ENCODE peak calls at places on chromosomes 13 and 19, in five cellular contexts. K is upper lobe of left lung, F is HepG2, G is HCT116, A is Panc1. T is an unnamed sample.
A peak's percentile ranks its signal among the peaks of the same experiment; 100 is the strongest.

GRCh38 chr13:52713894-52714293 is 25.7 kb downstream of the CNMD start:
- ATAC-seq in K (peak; percentile 82), G (no peak), F (no peak), A (no peak), T (peak; percentile 55)

GRCh38 chr19:35558400-35559280 is 4.8 kb downstream of the ATP4A start:
- ATAC-seq in G (no peak), F (no peak), A (peak; percentile 39), K (no peak), T (no peak)

GRCh38 chr13:48505597-48506091 is 27.2 kb downstream of the RCBTB2 start:
- ATAC-seq in K (peak; percentile 55), A (no peak), F (no peak), G (no peak), T (peak; percentile 56)

GRCh38 chr13:34343413-34343812 is 525.5 kb downstream of the RFC3 start:
- ATAC-seq in G (no peak), A (no peak), K (no peak), F (no peak), T (no peak)

GRCh38 chr13:109759609-109760008 is 26.8 kb downstream of the IRS2 start:
- ATAC-seq in K (no peak), F (no peak), G (no peak), A (no peak), T (no peak)

GRCh38 chr13:31884556-31884955 is 145.2 kb downstream of the RXFP2 start:
- ATAC-seq in A (no peak), K (no peak), F (no peak), G (no peak), T (no peak)

GRCh38 chr13:24203726-24204295 is 43.3 kb downstream of the SPATA13 start:
- ATAC-seq in F (no peak), K (no peak), A (no peak), G (no peak), T (no peak)

GRCh38 chr13:49292742-49293498 is 45.2 kb downstream of the CDADC1 start:
- ATAC-seq in F (no peak), G (no peak), A (no peak), K (no peak), T (peak; percentile 69)

GRCh38 chr19:33052352-33052972 is 12.2 kb downstream of the RHPN2 start:
- ATAC-seq in F (peak; percentile 51), A (peak; percentile 14), G (no peak), K (peak; percentile 27), T (peak; percentile 39)

GRCh38 chr19:47418595-47419036 is 711 bp downstream of the MEIS3 start:
- ATAC-seq in F (no peak), G (no peak), K (no peak), A (no peak), T (no peak)

GRCh38 chr13:25840931-25841330 is 210.9 kb downstream of the SHISA2 start:
- ATAC-seq in G (no peak), F (no peak), A (no peak), K (no peak), T (no peak)

GRCh38 chr19:35730326-35730725 is 11.9 kb downstream of the IGFLR1 start:
- ATAC-seq in G (no peak), F (no peak), K (no peak), A (no peak), T (no peak)

GRCh38 chr19:50639121-50640112 is at the start of gene SYT3:
- ATAC-seq in F (no peak), G (peak; percentile 88), K (peak; percentile 72), A (peak; percentile 73), T (peak; percentile 67)

GRCh38 chr19:46599716-46600392 is 1.3 kb upstream of the CALM3 start:
- ATAC-seq in G (peak; percentile 13), A (no peak), F (no peak), K (no peak), T (no peak)

GRCh38 chr13:95523598-95523997 is 28.9 kb upstream of the CLDN10 start:
- ATAC-seq in K (no peak), F (no peak), G (no peak), A (no peak), T (no peak)

GRCh38 chr13:28958018-28958417 is 137.9 kb downstream of the MTUS2 start:
- ATAC-seq in G (no peak), F (no peak), A (no peak), K (no peak), T (no peak)

GRCh38 chr13:113499936-113500335 is 9.4 kb upstream of the DCUN1D2 start:
- ATAC-seq in F (no peak), G (no peak), A (no peak), K (no peak), T (no peak)

GRCh38 chr13:98413796-98414195 is 163.1 kb downstream of the STK24 start:
- ATAC-seq in A (no peak), G (no peak), F (peak; percentile 11), K (no peak), T (no peak)

GRCh38 chr19:48311384-48311783 is 14.0 kb upstream of the EMP3 start:
- ATAC-seq in G (no peak), F (no peak), A (no peak), K (no peak), T (no peak)

GRCh38 chr13:32443111-32443510 is 15.2 kb upstream of the N4BP2L1 start:
- ATAC-seq in K (no peak), F (peak; percentile 71), A (no peak), G (no peak), T (no peak)

GRCh38 chr19:4555657-4556561 is 3.6 kb downstream of the SEMA6B start:
- ATAC-seq in G (peak; percentile 78), K (no peak), F (no peak), A (peak; percentile 84), T (no peak)

GRCh38 chr19:23789246-23789645 is 30.6 kb upstream of the ZNF681 start:
- ATAC-seq in K (no peak), F (no peak), A (no peak), G (no peak), T (no peak)

GRCh38 chr19:11375143-11375948 is 880 bp downstream of the SWSAP1 start:
- ATAC-seq in G (no peak), K (no peak), F (peak; percentile 50), A (peak; percentile 31), T (peak; percentile 0)

GRCh38 chr13:72463561-72463960 is 263.9 kb downstream of the MZT1 start:
- ATAC-seq in K (no peak), F (no peak), A (no peak), G (no peak), T (no peak)

GRCh38 chr19:35146746-35147466 is 3.9 kb downstream of the FXYD7 start:
- ATAC-seq in K (no peak), G (no peak), F (no peak), A (no peak), T (no peak)

GRCh38 chr13:27375686-27376326 is 48.6 kb upstream of the GTF3A start:
- ATAC-seq in G (peak; percentile 71), K (peak; percentile 88), F (peak; percentile 39), A (no peak), T (no peak)

GRCh38 chr19:39765091-39766076 is 13.3 kb upstream of the LEUTX start:
- ATAC-seq in A (peak; percentile 76), F (no peak), G (peak; percentile 62), K (no peak), T (no peak)

GRCh38 chr13:91368676-91369425 is 21.4 kb downstream of the MIR17HG start:
- ATAC-seq in F (no peak), G (no peak), K (no peak), A (no peak), T (no peak)

GRCh38 chr19:43668406-43669158 is 1.4 kb downstream of the PLAUR start:
- ATAC-seq in G (peak; percentile 87), F (peak; percentile 97), A (peak; percentile 94), K (peak; percentile 93), T (peak; percentile 93)
- TF ChIP-seq POLR2AphosphoS5 in G (peak; percentile 59), F (peak; percentile 61), A (no peak), K (peak; percentile 90), T (peak; percentile 93)

GRCh38 chr13:97161832-97162231 is 60.3 kb upstream of the MBNL2 start:
- ATAC-seq in K (no peak), A (no peak), F (no peak), G (no peak), T (no peak)

GRCh38 chr13:97160421-97160820 is 61.7 kb upstream of the MBNL2 start:
- ATAC-seq in F (no peak), G (no peak), A (no peak), K (no peak), T (no peak)

DNA sequence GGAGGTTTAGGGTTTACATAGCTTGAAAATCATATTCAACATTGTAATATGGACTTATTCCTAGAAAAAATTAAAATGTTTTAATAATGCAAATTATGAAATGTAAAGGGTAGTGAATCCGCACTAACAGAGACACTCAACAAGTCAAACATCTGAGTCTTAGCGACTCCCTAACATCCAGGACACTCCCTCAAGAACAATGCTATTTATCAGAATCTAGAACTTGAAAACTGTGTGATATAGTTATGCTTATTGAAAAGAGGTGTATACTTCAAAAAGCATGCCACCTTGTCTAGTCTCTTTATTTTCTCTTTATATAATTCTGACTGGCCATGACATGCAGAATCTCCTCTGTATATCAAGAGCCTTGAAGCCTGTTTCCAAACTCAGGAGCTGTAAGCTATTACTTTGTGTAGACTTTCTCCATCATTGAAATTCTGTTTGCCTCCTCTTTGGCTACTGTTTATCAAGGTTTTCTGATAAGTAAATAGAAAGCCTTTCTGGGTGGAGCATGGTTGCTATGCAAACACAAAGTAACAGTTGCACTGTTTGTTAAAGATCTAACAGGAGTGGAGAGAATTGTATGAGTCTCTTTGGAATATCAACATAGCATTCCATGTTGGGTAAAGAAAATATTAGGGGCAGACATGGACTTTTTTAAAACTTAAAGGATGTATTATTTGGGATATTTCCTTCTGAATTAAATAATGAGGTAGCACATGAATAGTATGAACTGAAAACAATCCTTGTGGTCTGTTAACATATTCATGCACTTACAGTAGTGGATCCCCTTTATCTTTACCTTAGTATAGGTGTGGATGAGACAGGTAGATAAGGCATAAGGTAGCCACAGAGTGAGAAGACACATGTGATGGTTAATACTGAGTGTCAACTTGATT is 56.4 kb upstream of the MBNL2 start:
- ATAC-seq in F (peak; percentile 93), A (no peak), K (no peak), G (no peak), T (no peak)
- TF ChIP-seq POLR2AphosphoS5 in F (no peak), A (no peak), K (no peak), G (no peak), T (no peak)

GRCh38 chr13:19959141-19959830 is 759 bp downstream of the ZMYM2 start:
- ATAC-seq in G (peak; percentile 31), F (peak; percentile 22), A (peak; percentile 44), K (peak; percentile 39), T (no peak)
- TF ChIP-seq POLR2AphosphoS5 in G (no peak), F (no peak), A (no peak), K (peak; percentile 6), T (no peak)

DNA sequence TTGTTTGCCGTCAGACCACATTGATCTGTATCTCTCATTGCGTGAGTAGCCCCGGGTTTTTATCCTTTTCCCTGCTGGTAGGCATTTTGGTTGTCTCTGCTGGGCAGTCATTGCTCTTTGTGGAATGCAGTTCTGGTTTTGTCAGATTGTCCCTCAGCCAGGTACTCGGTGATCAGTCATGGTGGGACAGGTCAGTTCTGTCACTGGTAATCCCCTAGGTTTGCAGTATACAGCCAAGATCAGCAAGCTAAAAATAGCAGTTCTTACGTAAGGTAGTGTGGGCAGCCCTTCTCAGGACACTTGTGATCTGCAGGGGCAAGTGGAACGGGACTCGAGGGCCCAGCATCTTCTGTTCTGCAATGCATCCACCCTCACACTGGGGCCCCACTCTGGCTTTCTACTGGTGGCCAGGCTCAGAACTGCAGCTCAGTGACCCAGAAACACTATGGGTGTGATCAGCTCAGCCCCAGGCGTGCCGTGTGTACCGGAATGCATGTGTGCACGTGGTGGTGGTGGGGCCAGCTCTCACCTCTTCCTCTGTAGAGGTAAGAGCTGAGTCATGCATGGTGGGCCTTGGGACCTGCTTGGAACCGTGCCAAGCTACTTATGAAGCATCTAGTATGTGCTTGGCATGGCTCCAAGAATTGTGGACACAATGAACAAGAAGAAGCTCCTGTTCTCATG is 6.3 kb downstream of the PLEKHF1 start:
- ATAC-seq in K (peak; percentile 40), A (peak; percentile 20), F (peak; percentile 57), G (peak; percentile 55), T (peak; percentile 40)
- TF ChIP-seq POLR2AphosphoS5 in K (no peak), A (no peak), F (no peak), G (no peak), T (no peak)